ENCODE peak calls at places on chromosomes 16 and 17, in ten cellular contexts. L is endothelial cell, R is left ventricle myocardium inferior, A is Panc1, U is endothelial cell of umbilical vein, N is Calu3, Q is AG09319, G is cardiac fibroblast, Z is fibroblast of villous mesenchyme, J is mesothelial cell of epicardium. D is an unnamed sample.

GRCh38 chr17:78197147-78197830 is 10.1 kb downstream of the AFMID start:
- DNase-seq in L (no peak), R (peak; percentile 42), A (no peak), U (no peak), N (no peak), Q (no peak), G (no peak), Z (no peak), J (no peak), D (no peak)

GRCh38 chr16:53176434-53176833 is 121.6 kb downstream of the CHD9 start:
- DNase-seq in L (no peak), R (no peak), A (no peak), U (no peak), N (no peak), Q (no peak), G (no peak), Z (no peak), J (no peak), D (no peak)

GRCh38 chr16:12653820-12654392 is 149.8 kb downstream of the CPPED1 start:
- DNase-seq in L (no peak), R (no peak), A (no peak), U (no peak), N (no peak), Q (no peak), G (no peak), Z (no peak), J (no peak), D (no peak)

GRCh38 chr16:10871157-10871991 is 5.6 kb upstream of the CIITA start:
- DNase-seq in L (no peak), R (no peak), A (no peak), U (no peak), N (peak; percentile 95), Q (peak; percentile 34), G (peak; percentile 75), Z (peak; percentile 22), J (no peak), D (no peak)

GRCh38 chr16:47258874-47259461 is 115.2 kb upstream of the NETO2 start:
- DNase-seq in L (peak; percentile 37), R (no peak), A (peak; percentile 15), U (peak; percentile 33), N (peak; percentile 35), Q (no peak), G (peak; percentile 52), Z (peak; percentile 26), J (no peak), D (no peak)

GRCh38 chr17:50764860-50765259 is 2.5 kb downstream of the ANKRD40CL start:
- DNase-seq in L (no peak), R (no peak), A (no peak), U (no peak), N (no peak), Q (no peak), G (no peak), Z (no peak), J (no peak), D (no peak)

GRCh38 chr16:87575027-87575804 is 27.1 kb upstream of the JPH3 start:
- DNase-seq in L (peak; percentile 42), R (no peak), A (no peak), U (no peak), N (no peak), Q (no peak), G (no peak), Z (peak; percentile 31), J (no peak), D (no peak)

GRCh38 chr17:79990704-79991103 is 45.0 kb downstream of the TBC1D16 start:
- DNase-seq in L (no peak), R (no peak), A (no peak), U (no peak), N (no peak), Q (no peak), G (no peak), Z (no peak), J (no peak), D (no peak)

GRCh38 chr16:73037845-73038570 is 9.9 kb downstream of the ZFHX3 start:
- DNase-seq in L (no peak), R (no peak), A (no peak), U (no peak), N (no peak), Q (no peak), G (no peak), Z (no peak), J (no peak), D (no peak)

GRCh38 chr16:592518-593306 is 2.8 kb downstream of the RAB40C start:
- DNase-seq in L (no peak), R (no peak), A (no peak), U (no peak), N (peak; percentile 51), Q (no peak), G (peak; percentile 26), Z (peak; percentile 40), J (no peak), D (no peak)

GRCh38 chr16:88936008-88936912 is 40.7 kb downstream of the CBFA2T3 start:
- DNase-seq in L (no peak), R (peak; percentile 56), A (no peak), U (no peak), N (peak; percentile 70), Q (no peak), G (no peak), Z (peak; percentile 24), J (no peak), D (no peak)

GRCh38 chr17:2369039-2369438 is 31.7 kb downstream of the SGSM2 start:
- DNase-seq in L (no peak), R (no peak), A (no peak), U (no peak), N (no peak), Q (no peak), G (peak; percentile 43), Z (no peak), J (no peak), D (no peak)
- TF ChIP-seq CTCF in L (no peak), R (no peak), A (no peak), U (no peak), N (no peak), Q (no peak), G (no peak), Z (no peak), J (no peak), D (no peak)

DNA sequence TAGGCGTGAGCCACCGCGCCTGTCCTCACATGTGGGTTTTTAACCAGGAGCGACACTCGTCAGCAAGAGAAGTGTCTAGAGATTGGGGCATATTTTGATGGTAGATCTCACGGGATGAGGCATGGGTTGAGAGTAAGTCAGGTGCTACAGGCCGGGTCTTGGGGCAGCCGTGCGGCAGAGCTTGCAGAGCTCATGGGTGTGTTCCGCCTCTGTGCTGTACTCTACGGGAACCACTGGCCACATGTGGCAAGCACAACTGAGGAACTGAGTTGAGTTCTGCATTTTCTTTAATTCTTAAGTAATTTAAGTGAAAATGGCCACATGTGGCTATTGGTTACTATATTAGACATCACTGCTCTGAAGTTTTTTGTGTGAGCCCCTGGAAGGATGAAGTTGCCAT is 9.6 kb downstream of the CLUAP1 start:
- DNase-seq in L (no peak), R (no peak), A (no peak), U (no peak), N (no peak), Q (no peak), G (no peak), Z (no peak), J (no peak), D (no peak)
- TF ChIP-seq CTCF in L (no peak), R (no peak), A (no peak), U (no peak), N (no peak), Q (no peak), G (no peak), Z (no peak), J (no peak), D (no peak)

GRCh38 chr16:1989826-1990335 is at the start of gene SYNGR3:
- DNase-seq in L (no peak), R (no peak), A (no peak), U (no peak), N (no peak), Q (no peak), G (no peak), Z (no peak), J (no peak), D (no peak)

GRCh38 chr16:1990336-1991134 is 765 bp downstream of the SYNGR3 start:
- DNase-seq in L (no peak), R (no peak), A (no peak), U (no peak), N (peak; percentile 61), Q (no peak), G (no peak), Z (no peak), J (no peak), D (no peak)

GRCh38 chr16:1987198-1987597 is 2.6 kb upstream of the SYNGR3 start:
- DNase-seq in L (no peak), R (no peak), A (no peak), U (no peak), N (no peak), Q (no peak), G (no peak), Z (no peak), J (no peak), D (no peak)

GRCh38 chr16:1991135-1991551 is 1.4 kb downstream of the SYNGR3 start:
- DNase-seq in L (no peak), R (no peak), A (no peak), U (no peak), N (no peak), Q (no peak), G (no peak), Z (no peak), J (no peak), D (no peak)

DNA sequence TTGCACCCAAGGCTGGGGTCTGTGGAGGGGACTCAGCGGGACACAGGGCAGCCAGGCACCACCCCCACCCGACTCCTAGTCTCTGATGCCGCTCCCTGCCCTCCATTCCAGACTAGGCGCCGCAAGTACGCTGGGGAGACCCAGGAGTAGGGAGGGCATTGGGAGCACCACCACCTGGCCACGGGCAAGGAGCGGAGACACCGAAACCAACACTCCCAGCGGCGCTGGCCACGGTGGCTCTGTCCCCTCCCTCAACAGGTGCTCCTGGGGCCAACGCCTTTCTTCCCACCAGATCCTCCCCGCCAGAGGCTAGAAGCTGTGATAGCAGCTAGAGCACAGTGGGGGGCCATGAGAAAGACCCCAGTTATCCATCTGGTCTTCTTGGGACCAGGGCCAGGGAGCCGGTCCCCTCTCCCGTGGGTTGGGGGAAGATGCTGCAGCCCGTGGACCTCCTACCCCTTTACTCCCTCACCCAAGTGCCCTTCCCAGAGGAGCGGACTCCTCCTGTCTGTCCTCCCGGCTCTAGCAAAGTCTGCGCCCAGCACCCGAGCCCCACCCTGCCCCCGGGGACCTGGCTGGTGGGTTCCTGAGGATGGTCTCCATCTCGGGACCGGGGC is 453 bp upstream of the SYNGR3 start:
- DNase-seq in L (no peak), R (no peak), A (no peak), U (no peak), N (no peak), Q (no peak), G (no peak), Z (no peak), J (no peak), D (no peak)
- TF ChIP-seq CTCF in L (no peak), R (no peak), A (no peak), U (no peak), N (no peak), Q (no peak), G (no peak), Z (no peak), J (no peak), D (no peak)

DNA sequence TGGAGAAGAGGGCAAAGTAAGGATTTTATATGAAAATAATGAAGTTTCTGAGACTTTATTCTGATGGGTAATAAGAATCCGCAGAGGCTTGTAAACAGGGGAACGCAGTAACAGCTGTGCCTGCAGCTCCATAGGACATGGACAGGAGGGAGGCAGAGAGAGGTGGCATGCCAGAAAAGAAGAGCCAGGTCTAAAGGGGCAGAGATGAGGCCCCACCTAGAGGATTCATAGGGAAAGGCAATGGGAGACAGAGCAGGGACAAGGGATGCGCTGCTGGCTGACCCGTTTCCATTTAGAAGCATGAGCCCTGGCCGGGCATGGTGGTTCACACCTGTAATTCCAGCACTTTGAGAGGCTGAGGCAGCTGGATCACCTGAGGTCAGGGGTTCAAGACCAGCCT is 340.3 kb upstream of the CDH5 start:
- DNase-seq in L (no peak), R (no peak), A (no peak), U (no peak), N (peak; percentile 9), Q (no peak), G (peak; percentile 13), Z (no peak), J (no peak), D (no peak)
- TF ChIP-seq CTCF in L (no peak), R (peak; percentile 56), A (peak; percentile 18), U (no peak), N (peak; percentile 27), Q (peak; percentile 37), G (peak; percentile 19), Z (peak; percentile 47), J (no peak), D (peak; percentile 44)